ENCODE peak calls at places on chromosomes 5 and 9, in four cellular contexts. L is activated naive CD8-positive, alpha-beta T cell treated with anti-CD3 and anti-CD28 coated beads, Interleukin-2, amount 50 U/mL, for 24 hours; S is KBM-7; N is neural crest cell. X is an unnamed sample.
A peak's percentile ranks its signal among the peaks of the same experiment; 100 is the strongest.

GRCh38 chr5:159912033-159912800 is 4.1 kb upstream of the ADRA1B start:
- DNase-seq in L (no peak), S (no peak), N (no peak), X (no peak)

GRCh38 chr5:60161340-60161934 is 267.9 kb upstream of the PDE4D start:
- DNase-seq in L (no peak), S (peak; percentile 28), N (no peak), X (no peak)

GRCh38 chr5:74946471-74946870 is 80.3 kb upstream of the FAM169A start:
- DNase-seq in L (no peak), S (no peak), N (no peak), X (no peak)

GRCh38 chr5:121296357-121296756 is 555.3 kb upstream of the FTMT start:
- DNase-seq in L (no peak), S (peak; percentile 56), N (no peak), X (no peak)

GRCh38 chr9:89642789-89643188 is 38.0 kb downstream of the GADD45G start:
- DNase-seq in L (no peak), S (no peak), N (no peak), X (no peak)

GRCh38 chr5:116654890-116655289 is 80.3 kb upstream of the SEMA6A start:
- DNase-seq in L (no peak), S (no peak), N (no peak), X (no peak)

GRCh38 chr5:17910318-17910717 is 276.1 kb downstream of the TAF11L14 start:
- DNase-seq in L (no peak), S (no peak), N (no peak), X (no peak)

GRCh38 chr5:132265336-132266030 is 8.0 kb downstream of the PDLIM4 start:
- DNase-seq in L (no peak), S (no peak), N (no peak), X (no peak)

GRCh38 chr9:92276223-92277007 is 17.1 kb downstream of the IARS1 start:
- DNase-seq in L (no peak), S (peak; percentile 27), N (no peak), X (no peak)

GRCh38 chr5:150241298-150242225 is 48.0 kb downstream of the CAMK2A start:
- DNase-seq in L (no peak), S (no peak), N (no peak), X (no peak)

GRCh38 chr9:95989304-95989703 is 113.8 kb downstream of the ERCC6L2 start:
- DNase-seq in L (no peak), S (no peak), N (no peak), X (no peak)

GRCh38 chr9:137278061-137278912 is 761 bp downstream of the TOR4A start:
- DNase-seq in L (no peak), S (no peak), N (no peak), X (no peak)

GRCh38 chr5:167554564-167555254 is 736.7 kb upstream of the WWC1 start:
- DNase-seq in L (no peak), S (no peak), N (no peak), X (no peak)

GRCh38 chr9:127049044-127049443 is 73.4 kb downstream of the ANGPTL2 start:
- DNase-seq in L (peak; percentile 14), S (no peak), N (no peak), X (no peak)

GRCh38 chr5:168266016-168266415 is 25.4 kb upstream of the WWC1 start:
- DNase-seq in L (no peak), S (no peak), N (no peak), X (no peak)

GRCh38 chr9:130264414-130265350 is 878 bp upstream of the HMCN2 start:
- DNase-seq in L (no peak), S (no peak), N (no peak), X (no peak)

GRCh38 chr5:173138707-173139106 is 5.6 kb upstream of the BNIP1 start:
- DNase-seq in L (no peak), S (no peak), N (no peak), X (no peak)

GRCh38 chr9:137205126-137206069 is at the start of the genes NDOR1 and TMEM203:
- DNase-seq in L (peak; percentile 98), S (peak; percentile 87), N (peak; percentile 92), X (peak; percentile 93)

GRCh38 chr5:168312606-168313297 is 21.3 kb downstream of the WWC1 start:
- DNase-seq in L (no peak), S (no peak), N (no peak), X (no peak)

GRCh38 chr5:15499528-15500325 is at the start of gene FBXL7:
- DNase-seq in L (no peak), S (no peak), N (peak; percentile 76), X (no peak)

GRCh38 chr5:88689662-88690351 is 193.2 kb downstream of the MEF2C start:
- DNase-seq in L (no peak), S (no peak), N (no peak), X (no peak)

GRCh38 chr5:120405291-120405864 is 58.7 kb upstream of the PRR16 start:
- DNase-seq in L (no peak), S (peak; percentile 26), N (no peak), X (no peak)

GRCh38 chr5:146890733-146891440 is 12.3 kb upstream of the PPP2R2B start:
- DNase-seq in L (no peak), S (no peak), N (no peak), X (no peak)

GRCh38 chr9:38634315-38634714 is 13.9 kb upstream of the ANKRD18A start:
- DNase-seq in L (no peak), S (no peak), N (no peak), X (no peak)

GRCh38 chr5:73918791-73919221 is 292.8 kb downstream of the ARHGEF28 start:
- DNase-seq in L (no peak), S (no peak), N (no peak), X (no peak)

GRCh38 chr5:53126514-53126913 is 17.0 kb upstream of the MOCS2 start:
- DNase-seq in L (no peak), S (no peak), N (no peak), X (no peak)

GRCh38 chr5:139103762-139104161 is 94.4 kb downstream of the SIL1 start:
- DNase-seq in L (no peak), S (no peak), N (no peak), X (no peak)

GRCh38 chr5:1471997-1472963 is 27.0 kb upstream of the SLC6A3 start:
- DNase-seq in L (no peak), S (no peak), N (no peak), X (no peak)

GRCh38 chr5:172178301-172179031 is 9.6 kb downstream of the STK10 start:
- DNase-seq in L (peak; percentile 32), S (peak; percentile 47), N (no peak), X (peak; percentile 41)

GRCh38 chr5:132245593-132245992 is 11.9 kb upstream of the PDLIM4 start:
- DNase-seq in L (no peak), S (no peak), N (no peak), X (no peak)